ENCODE peak calls at places on chromosome 16, in five cellular contexts. D, T, X, B and U are unnamed samples.

GRCh38 chr16:84294196-84295142 is at the start of gene WFDC1:
- DNase-seq in B (no peak), X (peak), T (no peak), D (no peak), U (no peak)

GRCh38 chr16:1691956-1692355 is 13.9 kb downstream of the JPT2 start:
- DNase-seq in X (peak), T (no peak), B (no peak), D (peak), U (no peak)

GRCh38 chr16:68379472-68380347 is 68.6 kb downstream of the SMPD3 start:
- DNase-seq in T (no peak), D (no peak), X (no peak), B (peak), U (no peak)

GRCh38 chr16:69411064-69411985 is 13.1 kb upstream of the CYB5B start:
- DNase-seq in T (no peak), D (no peak), B (no peak), X (no peak), U (no peak)

GRCh38 chr16:20884240-20884556 is 16.0 kb downstream of the DCUN1D3 start:
- DNase-seq in D (no peak), B (no peak), T (no peak), X (peak), U (peak)

GRCh38 chr16:55015181-55015913 is 84.7 kb downstream of the IRX5 start:
- DNase-seq in D (no peak), B (no peak), T (no peak), X (no peak), U (no peak)

GRCh38 chr16:19472487-19472886 is 49.4 kb downstream of the GDE1 start:
- DNase-seq in T (no peak), B (no peak), D (no peak), X (no peak), U (no peak)

GRCh38 chr16:31148281-31148728 is 1.6 kb downstream of the PRSS36 start:
- DNase-seq in B (peak), T (no peak), D (no peak), X (no peak), U (no peak)

GRCh38 chr16:53944026-53944425 is 240.1 kb downstream of the FTO start:
- DNase-seq in D (no peak), X (peak), B (no peak), T (no peak), U (no peak)

GRCh38 chr16:19168173-19169080 is at the start of gene SYT17:
- DNase-seq in T (no peak), X (no peak), D (peak), B (no peak), U (no peak)

GRCh38 chr16:23595246-23595950 is 718 bp downstream of the NDUFAB1 start:
- DNase-seq in B (no peak), T (no peak), X (no peak), D (peak), U (peak)

DNA sequence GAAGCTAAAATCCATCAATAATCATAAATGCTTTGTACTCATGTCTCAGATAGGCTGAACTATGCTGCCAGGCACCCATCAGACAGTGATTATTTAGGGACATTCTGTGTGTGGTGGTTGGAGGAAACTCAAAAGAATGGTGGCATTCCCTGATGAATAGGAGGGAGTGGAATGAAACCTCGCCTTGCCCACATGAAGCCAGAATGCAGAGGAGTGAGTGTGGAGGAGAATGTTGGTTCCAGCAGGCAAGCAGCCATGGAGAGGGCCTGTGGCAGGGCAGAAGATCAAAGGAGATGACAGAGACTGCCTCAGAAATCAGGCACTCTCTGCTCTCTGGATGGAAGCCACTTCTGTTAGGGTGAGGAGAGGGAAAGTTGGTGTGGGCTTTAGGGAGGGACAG is 22.5 kb downstream of the KCTD19 start:
- DNase-seq in T (no peak), B (no peak), X (no peak), D (no peak), U (no peak)
- TF ChIP-seq MAFK in T (no peak), B (no peak), X (no peak), D (no peak), U (no peak)

DNA sequence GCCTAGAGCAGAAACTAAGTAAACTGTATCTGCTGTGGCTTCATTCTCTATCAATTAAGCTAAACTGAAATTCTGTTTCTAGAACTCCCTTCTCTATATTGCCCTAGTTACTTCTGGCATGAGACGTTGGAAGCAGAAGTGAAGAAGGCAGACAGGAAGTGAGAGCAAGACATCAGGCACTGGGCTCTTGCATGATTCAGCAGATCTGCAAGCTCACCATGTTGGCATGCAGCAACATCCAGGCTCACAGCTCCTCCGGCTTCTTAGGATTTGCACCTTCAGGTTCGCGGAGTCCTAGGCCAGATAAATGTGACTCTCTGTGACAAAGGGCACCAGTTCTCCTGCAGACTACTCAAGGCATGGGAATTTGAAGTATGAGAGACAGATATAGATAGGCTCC is 148.3 kb downstream of the CDH8 start:
- DNase-seq in B (no peak), T (no peak), X (no peak), D (no peak), U (no peak)
- TF ChIP-seq MAFK in B (no peak), T (no peak), X (no peak), D (peak), U (no peak)

DNA sequence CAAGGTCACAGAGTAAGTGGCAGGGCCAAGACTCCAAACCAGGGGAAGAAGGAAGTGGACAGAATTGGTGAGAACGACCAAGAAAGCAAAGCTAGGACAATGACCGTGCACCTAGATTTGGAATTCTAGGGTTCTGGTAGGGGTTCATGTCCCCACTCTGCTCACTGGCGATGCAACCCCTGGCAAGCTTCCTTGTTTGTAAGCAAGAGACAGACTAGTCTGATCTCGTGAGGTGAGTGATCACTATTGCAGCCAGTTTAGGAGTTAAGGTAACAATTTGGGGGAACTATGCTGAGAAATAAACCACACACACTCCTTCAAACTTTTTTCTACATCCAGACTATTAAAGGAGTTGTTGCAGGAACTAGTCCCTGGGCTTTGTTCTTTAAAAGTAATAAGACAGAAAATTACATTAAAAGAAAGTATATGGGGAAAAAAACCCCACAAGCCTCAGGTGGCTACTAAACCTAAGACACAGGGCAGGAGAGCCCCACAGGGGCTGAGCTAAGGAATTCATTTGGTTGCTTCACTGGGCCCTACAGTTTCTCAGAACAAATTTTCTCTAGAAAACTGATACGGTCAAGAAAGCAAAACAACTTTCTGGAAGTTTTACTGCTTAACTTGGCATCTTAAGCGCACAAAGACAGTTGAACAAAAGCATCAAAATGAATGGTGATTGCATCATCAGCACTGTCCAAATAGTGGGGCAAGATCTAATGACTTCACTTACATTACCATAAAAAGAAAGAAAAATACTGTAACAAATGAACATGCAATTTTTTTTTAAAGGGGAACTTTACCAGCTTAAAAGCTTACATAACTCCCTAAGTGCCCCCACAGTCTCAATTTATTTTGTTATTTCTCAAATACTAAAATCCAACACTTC is 47.8 kb downstream of the XPO6 start:
- DNase-seq in B (no peak), D (no peak), T (no peak), X (peak), U (peak)
- TF ChIP-seq MAFK in B (no peak), D (no peak), T (no peak), X (no peak), U (no peak)

GRCh38 chr16:50372611-50373344 is 4.0 kb upstream of the BRD7 start:
- DNase-seq in X (peak), T (no peak), D (no peak), B (no peak), U (peak)
- TF ChIP-seq MAFK in X (no peak), T (no peak), D (no peak), B (no peak), U (no peak)

DNA sequence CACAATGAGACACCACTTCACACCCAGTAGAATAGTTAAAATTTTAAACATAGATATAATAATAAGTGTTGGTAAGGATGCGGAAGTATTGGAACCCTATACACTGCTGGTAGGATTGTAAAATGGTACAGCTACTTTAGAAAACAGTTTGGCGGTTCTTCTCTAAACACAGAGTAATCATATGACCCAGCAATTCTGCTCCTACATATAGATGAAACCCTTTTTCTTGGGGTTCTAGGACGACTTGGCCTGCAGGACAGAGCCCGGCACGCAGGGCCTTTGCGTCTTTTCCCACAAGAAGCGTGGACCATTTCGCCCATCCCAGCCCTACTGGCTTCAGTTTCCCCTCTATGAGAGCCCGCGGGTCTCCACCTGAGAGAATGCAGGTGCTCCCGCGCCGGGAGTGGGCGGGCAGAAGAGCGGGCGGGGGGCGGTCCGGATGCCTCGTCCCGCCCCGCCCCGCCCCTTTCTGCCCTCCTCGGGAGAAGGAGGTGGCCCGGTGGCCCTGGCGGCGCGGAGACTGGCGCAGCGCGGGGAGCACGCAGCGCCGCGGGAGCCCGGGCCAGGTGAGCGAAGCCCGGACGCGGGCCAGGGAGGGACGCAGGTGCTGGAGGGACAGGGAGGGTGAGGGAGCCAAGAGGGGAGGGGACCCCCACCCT is at the start of gene SDR42E2:
- DNase-seq in T (peak), B (peak), X (no peak), D (peak), U (no peak)
- TF ChIP-seq MAFK in T (no peak), B (no peak), X (no peak), D (no peak), U (no peak)

GRCh38 chr16:10840703-10841102 is 22.1 kb upstream of the TVP23A start:
- DNase-seq in D (no peak), X (no peak), T (no peak), B (no peak), U (no peak)
- TF ChIP-seq MAFK in D (no peak), X (no peak), T (no peak), B (no peak), U (no peak)

DNA sequence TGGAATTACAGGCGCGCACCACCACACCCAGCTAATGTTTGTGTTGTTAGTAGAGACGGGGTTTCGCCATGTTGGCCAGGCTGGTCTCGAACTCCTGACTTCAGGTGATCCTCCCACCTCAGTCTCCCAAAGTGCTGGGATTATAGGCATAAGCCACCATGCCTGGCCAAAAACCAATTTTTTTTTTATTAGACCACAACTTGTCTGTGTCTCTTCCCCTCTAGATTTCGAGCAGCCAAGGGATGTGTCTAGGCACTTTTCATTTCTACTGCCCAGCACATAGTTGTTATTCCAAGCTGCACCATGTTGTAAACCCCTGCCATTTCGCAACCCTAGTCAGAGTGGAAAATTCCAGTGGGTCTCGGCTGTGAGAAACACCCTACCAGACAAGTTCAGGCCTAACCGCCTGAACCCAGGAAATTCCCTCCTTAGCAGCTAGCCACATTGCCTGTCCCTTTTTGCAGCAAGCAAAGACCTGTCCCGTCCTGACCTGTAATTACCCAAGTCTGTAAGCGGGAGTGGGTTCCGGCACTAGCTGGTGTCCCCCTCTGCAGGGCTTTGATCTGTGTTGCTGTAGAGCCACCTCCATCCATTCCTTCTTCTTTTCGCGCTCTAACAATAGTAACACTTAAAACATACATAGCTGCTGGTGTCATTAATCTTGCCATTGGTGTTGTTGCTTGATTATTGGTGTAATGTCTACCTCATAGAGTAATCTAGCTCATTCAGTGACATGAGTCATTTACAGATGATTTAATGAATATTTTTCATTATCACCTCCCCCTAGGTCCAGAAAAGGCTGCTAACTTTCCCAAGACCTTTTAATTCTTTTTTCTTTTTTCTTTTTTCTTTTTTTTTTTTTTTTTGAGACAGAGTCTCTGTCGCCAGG is 77.3 kb upstream of the ATF7IP2 start:
- DNase-seq in X (no peak), B (no peak), D (no peak), T (no peak), U (peak)
- TF ChIP-seq MAFK in X (no peak), B (no peak), D (no peak), T (no peak), U (no peak)

GRCh38 chr16:2767140-2767731 is 9.8 kb downstream of the ELOB start:
- DNase-seq in D (no peak), B (no peak), T (no peak), X (no peak), U (no peak)

GRCh38 chr16:2766430-2767139 is 10.5 kb downstream of the ELOB start:
- DNase-seq in X (no peak), B (no peak), D (no peak), T (no peak), U (no peak)

GRCh38 chr16:2764718-2765117 is 12.3 kb downstream of the SRRM2 start:
- DNase-seq in D (no peak), X (no peak), T (no peak), B (no peak), U (peak)

GRCh38 chr16:2767891-2768290 is 9.2 kb downstream of the ELOB start:
- DNase-seq in T (no peak), D (no peak), X (no peak), B (no peak), U (no peak)

GRCh38 chr16:2765462-2766404 is 11.3 kb downstream of the ELOB start:
- DNase-seq in D (no peak), B (no peak), X (no peak), T (no peak), U (no peak)
- TF ChIP-seq MAFK in D (no peak), B (no peak), X (no peak), T (no peak), U (no peak)

DNA sequence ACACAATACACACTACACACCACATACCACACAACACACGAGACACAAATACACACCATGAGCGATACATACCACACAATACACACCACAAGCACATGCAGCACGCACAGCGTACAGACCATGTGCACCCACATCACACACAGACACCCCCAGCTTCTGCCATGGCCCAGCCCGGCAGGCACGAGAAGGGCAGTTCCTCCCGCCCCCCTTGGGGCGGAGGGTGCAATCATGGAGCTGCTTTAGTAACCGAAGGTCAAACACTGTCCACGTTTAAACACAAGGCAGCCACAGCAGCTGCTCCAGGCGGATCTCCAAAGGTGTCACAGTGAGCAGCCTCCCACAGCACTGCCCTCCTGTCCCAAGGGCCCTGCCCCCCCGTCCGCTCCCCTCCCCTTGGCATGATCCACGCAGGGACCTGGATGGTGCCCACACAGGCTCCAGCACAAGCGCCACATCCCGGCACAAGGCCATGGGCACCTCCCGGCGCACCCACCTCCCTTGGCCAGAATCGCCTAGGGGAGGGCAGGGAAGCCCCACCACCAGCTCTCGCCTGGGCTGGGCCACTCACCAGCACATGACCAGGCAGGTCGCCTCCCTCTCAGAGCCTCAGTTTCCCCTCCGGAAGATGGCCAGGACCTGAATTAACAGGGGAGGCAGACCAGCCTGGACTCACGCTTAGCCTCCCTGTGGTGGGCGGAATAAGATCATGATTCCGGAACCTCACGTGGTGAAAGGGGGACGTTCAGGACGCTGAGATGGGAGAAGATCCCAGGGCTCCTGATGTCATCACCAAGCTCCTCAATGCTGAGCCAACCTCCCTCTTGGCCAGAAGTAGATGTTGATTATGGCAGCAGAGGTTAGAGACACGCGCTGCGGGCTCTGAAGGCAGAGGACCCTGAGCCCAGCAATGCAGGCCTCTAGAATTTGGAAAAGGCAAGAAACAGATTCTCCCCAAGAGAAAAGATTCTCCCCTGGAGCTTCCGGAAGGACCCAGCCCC is 32.6 kb upstream of the ZNF469 start:
- DNase-seq in B (no peak), T (no peak), D (no peak), X (no peak), U (no peak)
- TF ChIP-seq MAFK in B (no peak), T (no peak), D (no peak), X (no peak), U (no peak)